ENCODE peak calls at places on chromosomes 5 and 9, in nine cellular contexts. U, M, R, Y, C, X, N, S and J are unnamed samples.
A peak's percentile ranks its signal among the peaks of the same experiment; 100 is the strongest.

GRCh38 chr5:57313716-57314115 is 139.9 kb downstream of the GPBP1 start:
- DNase-seq in U (no peak), M (no peak), R (no peak), Y (no peak), C (no peak), X (no peak), N (no peak), S (no peak), J (no peak)

GRCh38 chr9:89010056-89010455 is 18.8 kb downstream of the S1PR3 start:
- DNase-seq in U (no peak), M (no peak), R (no peak), Y (no peak), C (no peak), X (no peak), N (no peak), S (no peak), J (no peak)

GRCh38 chr9:105633373-105633772 is 28.9 kb upstream of the TAL2 start:
- DNase-seq in U (no peak), M (no peak), R (no peak), Y (no peak), C (no peak), X (no peak), N (no peak), S (no peak), J (no peak)

GRCh38 chr9:97543568-97543967 is 42.1 kb downstream of the TMOD1 start:
- DNase-seq in U (no peak), M (no peak), R (no peak), Y (no peak), C (no peak), X (no peak), N (no peak), S (no peak), J (no peak)

GRCh38 chr9:93826209-93826608 is 128.9 kb downstream of the BARX1 start:
- DNase-seq in U (no peak), M (no peak), R (no peak), Y (no peak), C (no peak), X (no peak), N (peak; percentile 9), S (no peak), J (no peak)

GRCh38 chr9:38010918-38011704 is 57.9 kb downstream of the SHB start:
- DNase-seq in U (no peak), M (no peak), R (no peak), Y (no peak), C (no peak), X (no peak), N (no peak), S (no peak), J (no peak)

GRCh38 chr5:9903806-9904205 is 273.7 kb upstream of the TAS2R1 start:
- DNase-seq in U (no peak), M (no peak), R (no peak), Y (no peak), C (peak; percentile 89), X (no peak), N (no peak), S (no peak), J (no peak)

GRCh38 chr9:35426627-35427026 is 63.3 kb upstream of the RUSC2 start:
- DNase-seq in U (no peak), M (no peak), R (no peak), Y (no peak), C (no peak), X (no peak), N (no peak), S (no peak), J (no peak)

GRCh38 chr9:113403651-113404050 is 2.6 kb upstream of the ALAD start:
- DNase-seq in U (no peak), M (peak; percentile 90), R (no peak), Y (no peak), C (no peak), X (no peak), N (no peak), S (no peak), J (no peak)

GRCh38 chr5:177447611-177448243 is 1.1 kb downstream of the PRR7 start:
- DNase-seq in U (no peak), M (peak; percentile 17), R (peak; percentile 92), Y (no peak), C (peak; percentile 87), X (no peak), N (no peak), S (no peak), J (no peak)